ENCODE peak calls at places on chromosomes 1 and 21, in six cellular contexts. P is CD8-positive, alpha-beta memory T cell; D is body of pancreas; B is Peyer's patch; K is heart left ventricle; Y is GM12878. F is an unnamed sample. For H3K9me3 and H3K36me3, the result is how much of the 10 kb centered on the place peaks cover.

GRCh38 chr1:5597991-5598823 is 394.0 kb downstream of the NPHP4 start:
- DNase-seq in P (no peak), D (peak), B (no peak), K (no peak), Y (no peak), F (peak)

GRCh38 chr1:177976596-177976995 is 6.7 kb upstream of the SEC16B start:
- DNase-seq in P (no peak), D (no peak), B (no peak), K (no peak), Y (no peak), F (no peak)

GRCh38 chr1:70227439-70227838 is 6.3 kb downstream of the SRSF11 start:
- DNase-seq in P (no peak), D (no peak), B (no peak), K (no peak), Y (no peak), F (no peak)

GRCh38 chr21:43950481-43950880 is 61.6 kb upstream of the TRAPPC10 start:
- DNase-seq in P (no peak), D (no peak), B (no peak), K (no peak), Y (no peak), F (no peak)

GRCh38 chr1:183235503-183235902 is 49.4 kb downstream of the LAMC2 start:
- DNase-seq in P (no peak), D (no peak), B (no peak), K (no peak), Y (no peak), F (no peak)

GRCh38 chr21:42159560-42160110 is 59.3 kb upstream of the ABCG1 start:
- DNase-seq in P (no peak), D (no peak), B (peak), K (peak), Y (no peak), F (no peak)

GRCh38 chr1:103371234-103371633 is 154.3 kb upstream of the RNPC3 start:
- DNase-seq in P (no peak), D (peak), B (no peak), K (no peak), Y (no peak), F (no peak)

GRCh38 chr1:183580281-183580682 is 10.0 kb downstream of the NCF2 start:
- DNase-seq in P (no peak), D (peak), B (peak), K (peak), Y (no peak), F (peak)

GRCh38 chr1:45796946-45797345 is 6.5 kb upstream of the MAST2 start:
- DNase-seq in P (no peak), D (no peak), B (no peak), K (no peak), Y (no peak), F (no peak)

GRCh38 chr1:86155807-86156561 is 588 bp downstream of the COL24A1 start:
- DNase-seq in P (no peak), D (peak), B (no peak), K (peak), Y (no peak), F (peak)

GRCh38 chr1:230303069-230303468 is 123.1 kb downstream of the PGBD5 start:
- DNase-seq in P (no peak), D (no peak), B (no peak), K (no peak), Y (no peak), F (no peak)

GRCh38 chr1:20377516-20378270 is 87.0 kb downstream of the VWA5B1 start:
- DNase-seq in P (no peak), D (no peak), B (no peak), K (no peak), Y (no peak), F (no peak)

GRCh38 chr1:20723537-20724363 is 5.9 kb upstream of the KIF17 start:
- DNase-seq in P (no peak), D (no peak), B (peak), K (peak), Y (no peak), F (no peak)

GRCh38 chr1:246512230-246512629 is 5.2 kb upstream of the SMYD3 start:
- DNase-seq in P (no peak), D (no peak), B (no peak), K (no peak), Y (no peak), F (no peak)

GRCh38 chr1:246512635-246513034 is 5.6 kb upstream of the SMYD3 start:
- DNase-seq in P (no peak), D (no peak), B (no peak), K (no peak), Y (no peak), F (no peak)

GRCh38 chr1:246513041-246513440 is 6.0 kb upstream of the SMYD3 start:
- DNase-seq in P (no peak), D (no peak), B (no peak), K (no peak), Y (no peak), F (no peak)

GRCh38 chr1:246515390-246516005 is 8.4 kb upstream of the SMYD3 start:
- DNase-seq in P (no peak), D (no peak), B (no peak), K (no peak), Y (no peak), F (no peak)

DNA sequence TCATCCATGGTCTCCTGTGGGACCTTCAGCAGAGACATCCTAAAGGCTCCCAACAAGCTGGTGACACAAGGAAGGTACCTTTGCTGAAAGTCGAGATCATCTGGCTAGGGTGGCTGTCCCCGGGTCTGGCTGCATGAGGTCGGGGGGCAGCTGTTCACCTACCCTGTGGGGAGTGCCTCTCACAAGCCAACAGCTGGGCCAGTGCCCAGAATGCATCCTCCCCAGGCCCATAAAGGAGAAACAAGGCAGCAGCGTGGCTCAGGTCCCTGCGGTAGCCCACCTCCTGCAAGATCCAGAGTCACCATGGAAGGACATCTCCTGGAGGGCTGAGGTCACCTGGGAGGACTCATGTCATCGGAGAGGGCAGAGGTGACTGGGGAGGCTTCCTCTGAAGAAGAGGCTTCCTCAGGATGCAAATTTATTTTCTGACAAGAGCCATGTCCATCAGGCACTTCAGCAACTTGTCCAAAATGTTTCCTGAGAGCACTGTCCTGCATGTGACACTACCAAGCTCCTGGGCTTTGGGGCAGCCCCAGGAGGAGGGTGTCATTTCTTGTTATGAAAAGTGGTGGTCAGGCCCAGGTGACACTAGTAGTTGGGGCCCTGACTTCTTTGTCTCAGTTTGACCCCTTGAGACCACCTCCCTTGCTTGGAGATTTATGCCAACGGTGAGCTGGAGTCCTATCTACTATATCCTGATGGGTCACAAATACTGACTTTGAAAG is 6.7 kb upstream of the SMYD3 start:
- DNase-seq in P (no peak), D (no peak), B (no peak), K (no peak), Y (no peak), F (no peak)
- H3K9me3 ChIP-seq in P (under half), D (under half), B (under half), K (under half), Y (under half), F (under half)

GRCh38 chr1:10337436-10337835 is 61.4 kb upstream of the PGD start:
- DNase-seq in P (no peak), D (no peak), B (no peak), K (no peak), Y (no peak), F (no peak)
- H3K36me3 ChIP-seq in P (under half), D (under half), B (half or more), K (half or more), Y (under half), F (under half)

DNA sequence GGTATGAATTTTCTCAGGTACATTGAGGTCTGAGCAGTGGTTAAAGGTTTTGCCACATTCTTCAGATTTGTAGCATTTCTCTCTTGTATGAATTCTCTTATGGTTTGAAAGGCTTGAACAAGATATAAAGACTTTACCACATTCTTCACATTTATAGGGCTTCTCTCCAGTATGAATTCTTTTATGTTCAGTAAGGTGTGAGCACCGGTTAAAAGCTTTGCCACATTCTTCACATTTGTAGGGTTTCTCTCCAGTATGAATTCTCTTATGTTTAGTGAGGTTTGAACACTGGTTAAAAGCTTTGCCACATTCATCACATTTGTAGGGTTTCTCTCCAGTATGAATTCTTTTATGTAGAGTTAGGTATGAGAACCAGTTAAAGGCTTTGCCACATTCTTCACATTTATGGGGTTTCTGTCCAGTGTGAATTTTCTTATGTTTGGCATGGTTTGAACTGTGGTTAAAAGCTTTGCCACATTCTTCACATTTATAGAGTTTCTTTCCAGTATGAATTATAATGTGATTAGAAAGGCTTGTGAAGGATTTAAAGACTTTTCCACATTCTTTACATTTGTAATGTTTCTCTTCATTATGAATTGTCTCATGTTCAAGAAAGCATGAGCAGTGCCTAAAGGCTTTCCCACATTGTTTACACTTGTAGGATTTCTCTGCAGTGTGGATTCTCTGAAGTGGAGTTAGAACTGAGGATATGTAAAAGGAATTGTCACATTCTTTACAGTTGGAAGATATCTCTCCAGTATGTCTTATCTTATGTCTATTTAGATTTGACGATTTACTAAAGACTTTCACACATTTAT is 18.4 kb upstream of the ZNF124 start:
- DNase-seq in P (no peak), D (no peak), B (no peak), K (no peak), Y (no peak), F (no peak)
- H3K9me3 ChIP-seq in P (under half), D (under half), B (under half), K (half or more), Y (under half), F (under half)

DNA sequence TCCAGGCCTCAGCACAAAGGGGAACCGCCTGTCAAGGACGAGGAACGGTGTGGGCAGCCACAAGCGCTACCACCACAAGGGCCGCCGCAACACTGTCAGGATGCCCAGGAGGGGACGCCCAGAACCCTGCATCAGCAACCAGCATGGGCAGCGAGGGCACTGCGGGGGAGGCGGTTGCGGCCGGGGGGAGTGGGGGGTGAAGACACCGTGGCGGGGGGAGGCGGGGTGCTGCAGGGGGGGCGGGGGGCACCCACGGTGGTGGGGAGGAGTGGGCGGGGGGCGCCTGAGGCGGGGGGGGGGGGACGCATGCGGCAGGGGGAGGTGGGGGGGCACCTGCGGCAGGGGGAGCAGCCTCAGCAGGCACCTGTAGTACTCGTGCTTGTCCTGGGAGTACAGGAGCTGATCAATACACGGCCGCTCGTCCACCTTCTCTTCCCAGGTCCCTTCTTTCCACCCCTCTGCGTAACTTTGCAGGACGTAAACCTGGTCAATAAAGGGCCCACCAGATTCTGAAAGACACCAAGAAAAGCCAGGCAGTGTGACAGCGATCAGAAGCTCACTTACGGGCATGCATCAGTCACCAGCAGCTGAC is 4.6 kb downstream of the POFUT2 start:
- DNase-seq in P (no peak), D (no peak), B (no peak), K (no peak), Y (no peak), F (no peak)
- H3K36me3 ChIP-seq in P (under half), D (under half), B (half or more), K (half or more), Y (under half), F (under half)

GRCh38 chr1:50830621-50831020 is 129.4 kb downstream of the FAF1 start:
- DNase-seq in P (no peak), D (no peak), B (no peak), K (no peak), Y (no peak), F (no peak)
- H3K9me3 ChIP-seq in P (under half), D (under half), B (under half), K (under half), Y (under half), F (under half)

GRCh38 chr1:155929057-155929456 is 5.2 kb downstream of the KHDC4 start:
- DNase-seq in P (no peak), D (no peak), B (no peak), K (no peak), Y (no peak), F (no peak)

GRCh38 chr1:155919801-155920200 is 8.7 kb upstream of the RIT1 start:
- DNase-seq in P (no peak), D (no peak), B (no peak), K (no peak), Y (no peak), F (no peak)

GRCh38 chr1:155931332-155932038 is 2.7 kb downstream of the KHDC4 start:
- DNase-seq in P (no peak), D (no peak), B (no peak), K (no peak), Y (no peak), F (no peak)

GRCh38 chr1:155920717-155921116 is 9.6 kb upstream of the RIT1 start:
- DNase-seq in P (no peak), D (no peak), B (no peak), K (no peak), Y (no peak), F (no peak)

GRCh38 chr1:155925506-155925905 is 8.7 kb downstream of the KHDC4 start:
- DNase-seq in P (no peak), D (no peak), B (peak), K (no peak), Y (no peak), F (no peak)
- H3K36me3 ChIP-seq in P (half or more), D (under half), B (half or more), K (half or more), Y (under half), F (half or more)

DNA sequence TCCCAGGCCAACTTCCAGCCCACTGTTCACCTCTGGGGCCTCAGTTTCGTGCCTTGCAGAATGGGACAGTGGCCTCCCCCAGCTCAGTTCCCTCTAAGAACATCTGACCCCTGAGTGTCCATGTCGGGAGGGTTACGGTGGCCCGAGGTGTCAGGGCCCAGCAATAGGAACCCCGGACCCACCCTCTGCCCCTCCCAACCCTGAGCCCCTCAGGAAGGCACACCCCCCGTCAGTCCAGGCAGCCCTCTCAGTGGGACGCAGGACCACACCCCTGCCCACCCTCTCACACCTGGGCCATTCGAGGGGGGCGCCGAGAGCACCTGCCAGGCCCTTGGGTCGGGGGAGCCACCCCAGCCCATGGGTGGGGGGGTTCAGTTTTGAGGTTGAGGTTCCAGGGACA is 447 bp downstream of the TTC34 start:
- DNase-seq in P (no peak), D (no peak), B (no peak), K (no peak), Y (no peak), F (no peak)
- H3K9me3 ChIP-seq in P (under half), D (under half), B (under half), K (under half), Y (under half), F (under half)